ENCODE peak calls at places on chromosome 22, in nine cellular contexts. R is left kidney, H is skeletal muscle cell, V is GM23248, T is GM13977, M is HTR-8/SVneo, C is progenitor cell of endocrine pancreas, G is right lobe of liver, B is NCI-H345. X is an unnamed sample.

GRCh38 chr22:19472233-19472632 is 6.8 kb downstream of the UFD1 start:
- DNase-seq in B (no peak), H (no peak), M (no peak), T (no peak), V (no peak), R (no peak), C (no peak), G (no peak), X (no peak)

GRCh38 chr22:46013460-46014416 is 36.8 kb upstream of the WNT7B start:
- DNase-seq in V (peak), H (peak), M (peak), G (peak), T (peak), B (peak), C (peak), R (peak), X (peak)

GRCh38 chr22:46738642-46738960 is 549 bp upstream of the CERK start:
- DNase-seq in R (no peak), M (no peak), C (no peak), V (no peak), H (no peak), G (peak), T (no peak), B (no peak), X (no peak)

GRCh38 chr22:23315341-23315917 is 135.1 kb downstream of the BCR start:
- DNase-seq in T (peak), B (peak), C (peak), G (peak), V (peak), H (peak), R (peak), M (no peak), X (peak)

GRCh38 chr22:45185718-45186511 is 22.2 kb downstream of the NUP50 start:
- DNase-seq in M (no peak), H (no peak), C (no peak), B (no peak), T (no peak), V (peak), R (peak), G (no peak), X (no peak)

GRCh38 chr22:44396021-44396726 is 83.4 kb upstream of the SHISAL1 start:
- DNase-seq in M (no peak), H (no peak), B (no peak), R (no peak), T (no peak), C (peak), G (no peak), V (no peak), X (peak)

GRCh38 chr22:17260291-17260690 is 41.1 kb upstream of the ADA2 start:
- DNase-seq in V (no peak), M (no peak), T (no peak), G (no peak), B (no peak), H (no peak), C (no peak), R (peak), X (no peak)

GRCh38 chr22:46425011-46425410 is 89.5 kb downstream of the TRMU start:
- DNase-seq in B (peak), R (peak), G (no peak), V (peak), C (no peak), M (no peak), T (no peak), H (no peak), X (no peak)

GRCh38 chr22:33274214-33274828 is 216.1 kb upstream of the SYN3 start:
- DNase-seq in C (no peak), M (no peak), G (no peak), H (no peak), R (no peak), V (peak), B (no peak), T (peak), X (no peak)

GRCh38 chr22:36644333-36644757 is 59.2 kb downstream of the CACNG2 start:
- DNase-seq in V (peak), H (peak), T (peak), B (no peak), R (peak), G (no peak), C (peak), M (peak), X (no peak)

GRCh38 chr22:29346659-29347058 is 31.2 kb upstream of the RASL10A start:
- DNase-seq in R (no peak), G (no peak), B (no peak), C (no peak), V (no peak), T (no peak), M (no peak), H (no peak), X (no peak)

GRCh38 chr22:44357296-44357961 is 44.7 kb upstream of the SHISAL1 start:
- DNase-seq in R (no peak), T (no peak), V (no peak), C (no peak), H (no peak), M (no peak), G (peak), B (no peak), X (no peak)

GRCh38 chr22:37309221-37310074 is 27.1 kb downstream of the CYTH4 start:
- DNase-seq in C (no peak), T (peak), G (no peak), R (peak), B (no peak), M (no peak), H (no peak), V (no peak), X (no peak)

GRCh38 chr22:50473855-50474671 is 772 bp downstream of the SBF1 start:
- DNase-seq in B (no peak), C (no peak), V (peak), R (peak), M (no peak), G (no peak), T (no peak), H (peak), X (no peak)

GRCh38 chr22:19965771-19966709 is 24.4 kb upstream of the TXNRD2 start:
- DNase-seq in V (peak), M (no peak), B (peak), R (peak), G (no peak), T (no peak), C (no peak), H (no peak), X (no peak)

GRCh38 chr22:44888491-44888941 is 121.3 kb downstream of the PHF21B start:
- DNase-seq in M (no peak), V (no peak), C (no peak), B (no peak), R (peak), G (no peak), T (no peak), H (no peak), X (peak)

GRCh38 chr22:29706493-29706892 is 13.3 kb upstream of the CABP7 start:
- DNase-seq in T (no peak), B (peak), C (no peak), R (peak), M (no peak), G (no peak), V (no peak), H (no peak), X (no peak)

GRCh38 chr22:45639747-45640102 is 31.9 kb upstream of the ATXN10 start:
- DNase-seq in G (no peak), B (no peak), R (no peak), M (no peak), H (no peak), C (no peak), T (no peak), V (no peak), X (no peak)